ENCODE peak calls at places on chromosomes 11 and 22, in five cellular contexts. M, K, Q, E and Z are unnamed samples.

GRCh38 chr22:23280356-23281052 is 100.2 kb downstream of the BCR start:
- DNase-seq in E (no peak), K (no peak), Q (no peak), M (no peak), Z (no peak)

GRCh38 chr11:68969386-68969785 is 11.4 kb downstream of the MRGPRD start:
- DNase-seq in Q (no peak), K (no peak), M (no peak), E (no peak), Z (peak; percentile 22)

GRCh38 chr11:7936615-7937014 is 4.9 kb downstream of the OR10A3 start:
- DNase-seq in Q (no peak), K (no peak), E (no peak), M (no peak), Z (no peak)

GRCh38 chr11:90218606-90219005 is 4.2 kb downstream of the CHORDC1 start:
- DNase-seq in Q (peak; percentile 61), M (no peak), E (no peak), K (no peak), Z (peak; percentile 49)

GRCh38 chr11:45603930-45604682 is 61.3 kb downstream of the CHST1 start:
- DNase-seq in K (no peak), E (peak; percentile 27), M (no peak), Q (no peak), Z (no peak)

GRCh38 chr11:15123849-15124248 is 9.1 kb downstream of the INSC start:
- DNase-seq in K (no peak), M (peak; percentile 81), Q (peak; percentile 62), E (no peak), Z (no peak)

GRCh38 chr11:110077866-110078325 is 15.3 kb upstream of the ZC3H12C start:
- DNase-seq in K (no peak), Q (peak; percentile 28), E (no peak), M (peak; percentile 82), Z (no peak)

GRCh38 chr22:49871482-49871881 is 17.8 kb downstream of the ZBED4 start:
- DNase-seq in K (no peak), Q (peak; percentile 33), E (no peak), M (no peak), Z (no peak)

GRCh38 chr11:59777104-59777503 is 21.9 kb downstream of the STX3 start:
- DNase-seq in E (no peak), M (no peak), Q (peak; percentile 49), K (no peak), Z (no peak)

GRCh38 chr11:126355324-126355925 is at the start of gene ST3GAL4:
- DNase-seq in M (peak; percentile 68), K (peak; percentile 33), E (peak; percentile 82), Q (peak; percentile 91), Z (peak; percentile 90)

GRCh38 chr22:48867891-48868290 is 959.8 kb downstream of the BRD1 start:
- DNase-seq in E (no peak), Q (no peak), M (no peak), K (no peak), Z (no peak)

GRCh38 chr11:102266111-102266510 is 51.2 kb upstream of the BIRC3 start:
- DNase-seq in M (no peak), E (no peak), K (no peak), Q (no peak), Z (no peak)

GRCh38 chr11:125245299-125245698 is 80.7 kb downstream of the PKNOX2 start:
- DNase-seq in E (no peak), Q (no peak), M (no peak), K (no peak), Z (no peak)

GRCh38 chr11:18236664-18237356 is at the start of gene SAA4:
- DNase-seq in K (no peak), Q (no peak), M (no peak), E (no peak), Z (no peak)

GRCh38 chr22:41123151-41123550 is 30.8 kb downstream of the EP300 start:
- DNase-seq in M (peak; percentile 18), E (no peak), K (no peak), Q (no peak), Z (no peak)

GRCh38 chr11:77130763-77131513 is 2.9 kb downstream of the MYO7A start:
- DNase-seq in E (no peak), M (no peak), Q (no peak), K (no peak), Z (no peak)

GRCh38 chr11:118892515-118892914 is 8.8 kb downstream of the CXCR5 start:
- DNase-seq in K (no peak), E (no peak), Q (no peak), M (no peak), Z (no peak)

GRCh38 chr11:69537126-69537525 is 55.7 kb downstream of the LINC01488 start:
- DNase-seq in Q (no peak), E (no peak), M (no peak), K (no peak), Z (no peak)

GRCh38 chr11:116962108-116962507 is 124.7 kb upstream of the APOA1 start:
- DNase-seq in Q (no peak), E (no peak), M (peak; percentile 36), K (no peak), Z (no peak)

GRCh38 chr11:104891135-104891534 is 7.1 kb downstream of the CASP12 start:
- DNase-seq in M (peak; percentile 62), Q (no peak), E (no peak), K (no peak), Z (no peak)

GRCh38 chr11:25327656-25328055 is 830.8 kb downstream of the LUZP2 start:
- DNase-seq in E (no peak), Q (no peak), M (no peak), K (no peak), Z (no peak)

GRCh38 chr11:68643576-68643975 is 40.8 kb upstream of the GAL start:
- DNase-seq in Q (no peak), M (no peak), K (no peak), E (no peak), Z (no peak)

DNA sequence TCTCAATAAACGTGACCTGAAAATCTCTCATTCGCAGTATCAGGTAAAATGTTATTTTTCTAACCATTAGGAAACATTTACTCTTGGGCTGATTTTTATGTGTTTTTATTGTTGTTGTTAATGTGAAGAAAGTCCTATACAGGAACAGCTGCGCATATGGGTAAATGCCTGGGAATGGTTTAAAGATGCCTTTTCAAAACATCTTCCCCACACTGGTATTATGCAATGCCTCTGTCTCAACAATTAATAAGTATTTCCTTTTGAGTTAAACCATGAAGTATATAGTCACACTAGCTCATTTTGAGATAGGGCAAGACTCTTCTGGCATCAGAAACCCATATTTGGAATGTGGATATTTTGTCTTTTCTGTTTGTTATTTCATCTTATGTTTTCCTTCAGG is 13.7 kb upstream of the LIN7C start:
- DNase-seq in K (no peak), M (no peak), E (no peak), Q (no peak), Z (no peak)
- H3K4ac ChIP-seq in K (no peak overlapping the region), M (no peak overlapping the region), E (no peak overlapping the region), Q (no peak overlapping the region), Z (no peak overlapping the region)

DNA sequence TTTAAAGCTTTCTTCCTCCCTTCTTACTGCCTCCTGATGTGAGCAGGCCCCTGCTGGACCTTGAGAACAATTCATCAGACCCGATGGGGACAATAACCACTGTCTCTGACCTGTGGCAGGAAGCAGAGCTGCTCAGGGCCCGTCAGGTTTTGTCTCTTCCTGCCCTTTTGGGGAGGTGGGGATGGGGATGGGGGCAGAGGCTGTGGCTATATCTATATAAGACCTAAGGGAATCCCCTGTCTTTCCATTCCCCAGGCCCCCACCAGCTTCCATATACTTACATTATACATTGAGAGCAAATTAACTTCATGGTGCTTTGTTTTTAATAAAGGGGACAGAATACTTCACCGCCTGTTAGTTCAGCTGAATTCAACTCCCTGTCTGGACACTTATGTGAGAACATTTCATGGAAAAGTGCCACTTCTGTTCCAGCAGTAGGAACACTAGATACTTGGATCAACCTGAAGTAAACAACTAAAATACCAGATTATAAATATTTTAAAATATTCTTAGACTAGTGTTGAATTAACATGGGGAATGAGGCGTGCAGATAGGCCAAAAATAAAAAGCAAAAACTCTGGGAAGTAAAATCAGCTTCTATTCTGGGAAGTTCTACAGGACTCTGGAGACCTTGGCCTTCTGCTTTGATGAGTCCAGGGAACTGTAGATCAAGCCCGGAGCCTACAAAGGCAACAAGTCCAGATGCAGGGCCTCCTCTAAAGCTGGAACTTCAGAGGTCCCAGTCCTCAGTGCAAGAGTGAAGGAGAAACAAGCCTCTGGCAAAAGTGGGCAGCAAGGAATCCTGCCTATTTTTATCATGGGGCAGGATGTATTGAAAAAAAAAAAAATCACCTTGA is 11.1 kb downstream of the ZP1 start:
- DNase-seq in M (no peak), Q (no peak), E (no peak), K (no peak), Z (no peak)
- H2AK5ac ChIP-seq in M (no peak overlapping the region), Q (no peak overlapping the region), E (no peak overlapping the region), K (no peak overlapping the region), Z (no peak overlapping the region)

GRCh38 chr11:12539570-12539969 is 134.7 kb upstream of the TEAD1 start:
- DNase-seq in E (no peak), M (peak; percentile 94), K (no peak), Q (no peak), Z (no peak)
- H3K4ac ChIP-seq in E (no peak overlapping the region), M (peak overlapping the region; percentile 90), K (no peak overlapping the region), Q (no peak overlapping the region), Z (no peak overlapping the region)

GRCh38 chr22:37267128-37267587 is 15.2 kb upstream of the CYTH4 start:
- DNase-seq in Q (peak; percentile 64), M (peak; percentile 66), E (peak; percentile 65), K (no peak), Z (peak; percentile 79)
- H2AK5ac ChIP-seq in Q (no peak overlapping the region), M (no peak overlapping the region), E (no peak overlapping the region), K (no peak overlapping the region), Z (no peak overlapping the region)